ENCODE peak calls at places on chromosomes 11 and 22, in nine cellular contexts. C is Calu3, W is AG04450, S is thyroid gland, G is lower lobe of right lung, Z is psoas muscle, B is MM.1S, K is body of pancreas, H is GM23338. D is an unnamed sample.

GRCh38 chr11:60130496-60130895 is 42.0 kb downstream of the MS4A2 start:
- DNase-seq in C (peak), W (no peak), S (no peak), G (no peak), Z (no peak), B (peak), K (peak), H (peak), D (no peak)

GRCh38 chr11:2769779-2770555 is 70.2 kb upstream of the KCNQ1OT1 start:
- DNase-seq in C (no peak), W (no peak), S (no peak), G (peak), Z (no peak), B (no peak), K (no peak), H (no peak), D (peak)

GRCh38 chr11:93841446-93841845 is 9.0 kb downstream of the VSTM5 start:
- DNase-seq in C (no peak), W (no peak), S (no peak), G (no peak), Z (no peak), B (no peak), K (no peak), H (no peak), D (no peak)

GRCh38 chr11:43928721-43929120 is 13.7 kb upstream of the C11orf96 start:
- DNase-seq in C (no peak), W (no peak), S (no peak), G (no peak), Z (no peak), B (no peak), K (no peak), H (no peak), D (no peak)

GRCh38 chr11:64536396-64536935 is 54.6 kb upstream of the SLC22A12 start:
- DNase-seq in C (no peak), W (no peak), S (no peak), G (peak), Z (no peak), B (no peak), K (no peak), H (no peak), D (no peak)

GRCh38 chr22:20456722-20457076 is 19.1 kb upstream of the SCARF2 start:
- DNase-seq in C (no peak), W (no peak), S (no peak), G (peak), Z (no peak), B (no peak), K (no peak), H (no peak), D (peak)

GRCh38 chr22:44486538-44486937 is 11.5 kb downstream of the RTL6 start:
- DNase-seq in C (peak), W (no peak), S (no peak), G (no peak), Z (no peak), B (no peak), K (no peak), H (no peak), D (no peak)

GRCh38 chr11:14424096-14424495 is 65.1 kb upstream of the RRAS2 start:
- DNase-seq in C (no peak), W (no peak), S (no peak), G (no peak), Z (no peak), B (no peak), K (no peak), H (no peak), D (no peak)

GRCh38 chr11:46099973-46100335 is 21.3 kb downstream of the PHF21A start:
- DNase-seq in C (no peak), W (no peak), S (no peak), G (no peak), Z (no peak), B (peak), K (no peak), H (no peak), D (no peak)

GRCh38 chr22:39994566-39995345 is at the start of gene FAM83F:
- DNase-seq in C (peak), W (no peak), S (peak), G (peak), Z (no peak), B (no peak), K (peak), H (peak), D (no peak)

GRCh38 chr22:19713650-19714319 is 518 bp upstream of the SEPTIN5 start:
- DNase-seq in C (peak), W (no peak), S (peak), G (no peak), Z (peak), B (no peak), K (peak), H (peak), D (no peak)

GRCh38 chr22:19743626-19744025 is 17.0 kb upstream of the TBX1 start:
- DNase-seq in C (no peak), W (no peak), S (no peak), G (no peak), Z (no peak), B (no peak), K (no peak), H (no peak), D (no peak)

GRCh38 chr11:3224730-3225098 is 6.1 kb upstream of the MRGPRG start:
- DNase-seq in C (no peak), W (no peak), S (no peak), G (no peak), Z (peak), B (no peak), K (no peak), H (no peak), D (no peak)

GRCh38 chr11:27456140-27456801 is 16.3 kb downstream of the LGR4 start:
- DNase-seq in C (no peak), W (no peak), S (no peak), G (no peak), Z (no peak), B (no peak), K (no peak), H (no peak), D (no peak)

GRCh38 chr11:75350743-75351540 is 519 bp downstream of the ARRB1 start:
- DNase-seq in C (no peak), W (no peak), S (peak), G (peak), Z (peak), B (no peak), K (peak), H (peak), D (peak)

GRCh38 chr11:60121259-60121658 is 32.8 kb downstream of the MS4A2 start:
- DNase-seq in C (peak), W (no peak), S (no peak), G (no peak), Z (no peak), B (no peak), K (no peak), H (peak), D (no peak)

GRCh38 chr11:83736689-83737088 is 450.5 kb upstream of the CCDC90B start:
- DNase-seq in C (no peak), W (no peak), S (no peak), G (no peak), Z (no peak), B (no peak), K (no peak), H (no peak), D (no peak)

GRCh38 chr22:21443057-21443734 is 24.0 kb upstream of the TMEM191C start:
- DNase-seq in C (no peak), W (no peak), S (peak), G (peak), Z (peak), B (no peak), K (peak), H (no peak), D (peak)

GRCh38 chr11:78798567-78799170 is 224.0 kb upstream of the NARS2 start:
- DNase-seq in C (peak), W (no peak), S (peak), G (peak), Z (peak), B (peak), K (peak), H (peak), D (peak)

GRCh38 chr11:36358436-36358835 is 62.3 kb downstream of the PRR5L start:
- DNase-seq in C (no peak), W (no peak), S (no peak), G (no peak), Z (no peak), B (no peak), K (no peak), H (no peak), D (no peak)

GRCh38 chr11:30348035-30348434 is 25.1 kb downstream of the ARL14EP start:
- DNase-seq in C (no peak), W (no peak), S (no peak), G (no peak), Z (no peak), B (no peak), K (no peak), H (no peak), D (no peak)

GRCh38 chr11:2804701-2805387 is 80.7 kb downstream of the CDKN1C start:
- DNase-seq in C (no peak), W (no peak), S (peak), G (peak), Z (peak), B (no peak), K (peak), H (no peak), D (peak)

GRCh38 chr11:129319201-129319600 is 56.4 kb upstream of the BARX2 start:
- DNase-seq in C (no peak), W (no peak), S (no peak), G (no peak), Z (no peak), B (no peak), K (no peak), H (no peak), D (no peak)

GRCh38 chr22:23102002-23102655 is 31.8 kb downstream of the GNAZ start:
- DNase-seq in C (no peak), W (no peak), S (no peak), G (no peak), Z (no peak), B (no peak), K (no peak), H (no peak), D (no peak)

GRCh38 chr22:49866134-49866533 is 12.5 kb downstream of the ZBED4 start:
- DNase-seq in C (no peak), W (no peak), S (no peak), G (no peak), Z (no peak), B (no peak), K (no peak), H (no peak), D (no peak)

GRCh38 chr11:12122083-12122482 is 11.7 kb downstream of the MICAL2 start:
- DNase-seq in C (peak), W (no peak), S (no peak), G (peak), Z (no peak), B (no peak), K (peak), H (peak), D (peak)
- TF ChIP-seq CTCF in C (peak), W (peak), S (no peak), G (peak), Z (peak), B (peak), K (peak), H (peak), D (peak)

DNA sequence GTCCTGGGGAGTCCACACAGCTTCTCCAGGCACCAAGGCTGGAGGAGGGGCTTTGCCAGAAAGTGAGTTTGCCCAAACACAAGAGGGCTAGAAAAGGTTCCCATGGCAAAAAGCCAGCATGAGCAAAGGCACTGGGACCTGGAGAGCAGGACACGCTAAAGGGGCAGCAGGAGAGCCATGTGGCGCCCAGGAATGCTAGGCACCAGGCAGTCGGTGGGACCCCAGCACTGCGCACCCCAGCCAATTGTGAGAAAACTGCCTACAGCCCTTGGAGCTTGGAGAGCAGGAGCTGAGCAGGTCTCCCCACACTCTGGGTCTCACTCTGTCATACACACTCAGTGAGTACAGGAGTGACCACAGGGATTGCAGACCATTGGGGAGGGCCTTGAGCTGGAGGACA is 5.2 kb upstream of the RAB1B start:
- DNase-seq in C (no peak), W (no peak), S (no peak), G (no peak), Z (no peak), B (no peak), K (no peak), H (no peak), D (no peak)
- TF ChIP-seq CTCF in C (no peak), W (no peak), S (no peak), G (no peak), Z (no peak), B (no peak), K (no peak), H (no peak), D (no peak)

GRCh38 chr22:35727436-35727835 is 9.8 kb downstream of the APOL5 start:
- DNase-seq in C (no peak), W (no peak), S (no peak), G (no peak), Z (peak), B (no peak), K (no peak), H (no peak), D (no peak)
- TF ChIP-seq CTCF in C (no peak), W (peak), S (no peak), G (no peak), Z (peak), B (no peak), K (no peak), H (no peak), D (no peak)

GRCh38 chr11:17014321-17014773 is at the start of gene PLEKHA7:
- DNase-seq in C (peak), W (no peak), S (peak), G (no peak), Z (no peak), B (no peak), K (peak), H (peak), D (peak)

GRCh38 chr11:17012179-17012578 is 2.0 kb downstream of the PLEKHA7 start:
- DNase-seq in C (no peak), W (no peak), S (no peak), G (no peak), Z (no peak), B (no peak), K (no peak), H (peak), D (no peak)

GRCh38 chr11:17010851-17011420 is 3.3 kb downstream of the PLEKHA7 start:
- DNase-seq in C (no peak), W (no peak), S (no peak), G (no peak), Z (no peak), B (no peak), K (no peak), H (peak), D (no peak)

GRCh38 chr11:17013548-17014320 is 480 bp downstream of the PLEKHA7 start:
- DNase-seq in C (peak), W (no peak), S (peak), G (peak), Z (peak), B (peak), K (peak), H (peak), D (peak)

GRCh38 chr11:17012712-17013547 is 1.3 kb downstream of the PLEKHA7 start:
- DNase-seq in C (peak), W (no peak), S (peak), G (peak), Z (peak), B (no peak), K (peak), H (peak), D (peak)
- TF ChIP-seq CTCF in C (no peak), W (no peak), S (no peak), G (no peak), Z (no peak), B (no peak), K (no peak), H (no peak), D (no peak)

GRCh38 chr11:70759846-70760245 is 361.5 kb downstream of the CTTN start:
- DNase-seq in C (no peak), W (no peak), S (no peak), G (no peak), Z (no peak), B (no peak), K (no peak), H (no peak), D (peak)

GRCh38 chr11:70762810-70763209 is 364.5 kb downstream of the CTTN start:
- DNase-seq in C (no peak), W (no peak), S (peak), G (no peak), Z (no peak), B (no peak), K (no peak), H (no peak), D (peak)

GRCh38 chr11:70761906-70762196 is 363.5 kb downstream of the CTTN start:
- DNase-seq in C (no peak), W (no peak), S (no peak), G (no peak), Z (no peak), B (no peak), K (no peak), H (peak), D (no peak)

GRCh38 chr11:70760416-70761020 is 362.2 kb downstream of the CTTN start:
- DNase-seq in C (no peak), W (no peak), S (no peak), G (no peak), Z (no peak), B (no peak), K (no peak), H (no peak), D (peak)

DNA sequence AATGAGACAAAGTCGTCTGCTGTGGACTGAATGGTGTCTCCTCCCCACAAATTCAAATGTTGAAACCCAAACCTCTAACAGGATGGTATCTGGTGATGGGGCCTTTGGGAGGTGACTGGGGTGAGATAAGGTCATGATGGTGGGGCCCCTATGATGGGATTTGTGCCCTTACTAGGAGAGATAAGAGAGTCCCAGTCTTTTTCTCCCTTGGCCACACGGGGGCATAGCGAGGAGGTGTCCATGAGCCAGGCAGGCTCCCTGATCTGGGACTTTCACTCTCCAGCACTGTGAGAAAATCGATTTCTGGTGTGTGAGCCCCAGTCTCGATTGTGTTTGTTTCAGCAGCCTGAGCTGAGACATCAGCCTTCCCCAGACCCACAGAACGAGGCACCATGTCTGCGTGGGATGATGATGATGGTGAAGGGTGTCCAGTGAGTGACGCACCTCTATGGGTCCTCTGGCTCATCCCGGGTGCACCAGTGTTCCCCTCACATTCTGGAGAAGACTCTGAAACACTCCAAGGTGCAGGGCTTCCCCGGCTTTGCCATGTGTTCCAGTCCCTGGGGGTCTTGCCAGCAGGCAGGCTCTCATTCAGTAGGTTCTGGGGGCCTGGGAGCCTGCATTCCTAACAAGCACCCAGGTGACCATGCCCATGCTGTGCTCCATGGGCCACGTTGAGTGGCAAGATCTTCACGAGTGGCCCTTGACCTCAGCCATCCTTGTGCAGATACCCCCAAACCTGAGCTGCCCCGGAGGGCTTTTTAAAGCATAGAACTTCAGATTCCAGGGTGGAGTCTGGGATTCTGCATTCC is 363.0 kb downstream of the CTTN start:
- DNase-seq in C (no peak), W (no peak), S (no peak), G (no peak), Z (no peak), B (no peak), K (no peak), H (peak), D (peak)
- TF ChIP-seq CTCF in C (no peak), W (no peak), S (no peak), G (no peak), Z (no peak), B (peak), K (no peak), H (peak), D (no peak)

DNA sequence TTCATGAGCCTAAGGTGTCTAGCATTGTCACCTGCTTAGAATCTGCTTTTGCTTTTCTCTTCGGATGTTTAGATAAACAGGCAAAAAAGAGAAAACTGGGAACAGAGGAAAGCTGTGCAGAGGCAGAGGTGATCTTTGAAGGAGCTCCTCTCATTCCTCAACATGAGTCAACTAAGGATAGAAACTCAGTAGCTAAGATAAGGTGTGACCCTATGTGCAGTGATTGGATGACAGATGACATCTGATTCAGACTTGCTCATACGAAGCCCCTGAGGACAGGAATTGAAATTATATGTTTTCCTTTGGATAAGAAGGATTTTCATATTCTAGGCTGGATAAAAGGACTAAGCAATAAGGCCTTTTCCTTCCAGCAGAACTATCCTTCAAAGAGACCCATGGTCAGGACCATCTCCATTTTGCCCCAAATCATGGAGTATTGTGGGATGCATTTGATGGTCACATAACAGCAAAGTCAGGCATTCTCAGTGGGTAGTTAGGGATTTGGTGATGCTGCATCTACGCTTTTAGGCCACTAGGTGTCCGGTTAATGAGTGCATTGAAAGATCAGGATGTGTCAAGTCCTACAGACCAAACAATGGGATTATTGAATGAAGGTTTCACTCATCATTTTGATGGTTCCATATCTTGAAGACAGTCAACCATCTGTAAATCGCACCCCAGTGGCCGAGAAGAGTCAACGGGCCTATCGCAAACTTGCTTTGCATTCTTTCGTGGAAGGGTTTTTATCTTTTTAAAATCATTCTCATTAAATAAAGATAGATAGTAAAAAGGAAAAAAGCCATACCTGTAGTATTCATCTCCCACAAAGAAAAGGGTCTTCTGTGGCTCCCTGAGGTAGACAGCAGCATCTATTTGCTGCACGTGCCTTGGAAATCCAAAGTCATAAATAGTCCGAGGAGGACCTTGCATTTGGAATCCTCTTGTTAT is 32.2 kb downstream of the MMP20 start:
- DNase-seq in C (no peak), W (no peak), S (no peak), G (no peak), Z (no peak), B (peak), K (no peak), H (peak), D (no peak)
- TF ChIP-seq CTCF in C (peak), W (peak), S (peak), G (peak), Z (no peak), B (peak), K (peak), H (peak), D (peak)

DNA sequence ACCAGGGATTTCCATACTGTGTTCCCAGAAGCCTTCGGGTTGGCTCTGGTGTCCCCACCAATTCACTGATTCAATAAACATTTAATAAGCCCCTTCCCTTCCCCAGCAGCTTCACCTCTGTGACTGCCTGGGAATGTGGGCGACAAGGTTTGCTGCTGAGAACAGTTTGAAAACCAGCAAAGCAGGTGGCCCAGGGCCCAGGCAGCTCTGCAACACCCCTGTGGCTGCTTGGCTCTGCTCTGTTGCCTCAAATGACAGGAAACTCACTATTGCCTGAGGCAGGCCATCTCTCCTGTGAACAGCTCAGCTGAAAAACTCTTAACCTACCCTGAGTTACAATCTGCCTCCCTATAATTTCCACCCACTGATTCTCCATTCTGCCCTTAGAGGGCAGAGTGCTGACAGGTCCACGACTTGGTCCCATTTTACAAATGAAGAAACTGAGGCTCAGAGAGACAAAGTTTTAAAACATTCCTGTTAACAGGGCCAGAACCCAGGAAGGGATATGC is 10.5 kb downstream of the ADORA2A start:
- DNase-seq in C (no peak), W (no peak), S (no peak), G (no peak), Z (no peak), B (peak), K (no peak), H (no peak), D (no peak)
- TF ChIP-seq CTCF in C (no peak), W (peak), S (no peak), G (no peak), Z (no peak), B (peak), K (no peak), H (peak), D (no peak)

D was measured in upper lobe of right lung.